ENCODE peak calls at places on chromosomes 5 and 9, in ten cellular contexts. X is stimulated activated naive CD8-positive, alpha-beta T cell treated with anti-CD3 and anti-CD28 coated beads, Interleukin-15, amount 100 ng/mL, for 72 hours; O is RPMI7951; Z is cardiac muscle cell; U is NCI-H2081; T is NB4; M is NCI-H748 treated with DMSO at 0.1 percent for 48 hours; S is NCI-H510A; P is G401; Y is tibial artery. C is an unnamed sample.

GRCh38 chr5:157215826-157216167 is 35.2 kb downstream of the ITK start:
- DNase-seq in X (peak), O (no peak), Z (no peak), U (no peak), T (no peak), M (no peak), S (no peak), P (no peak), Y (no peak), C (no peak)

GRCh38 chr9:109806506-109807115 is 26.6 kb downstream of the PALM2AKAP2 start:
- DNase-seq in X (no peak), O (peak), Z (peak), U (no peak), T (no peak), M (no peak), S (no peak), P (no peak), Y (peak), C (peak)

GRCh38 chr5:6083311-6083941 is 294.9 kb downstream of the MED10 start:
- DNase-seq in X (no peak), O (no peak), Z (no peak), U (no peak), T (no peak), M (no peak), S (no peak), P (no peak), Y (no peak), C (no peak)

GRCh38 chr9:93083592-93084470 is 12.2 kb upstream of the CARD19 start:
- DNase-seq in X (peak), O (no peak), Z (no peak), U (no peak), T (no peak), M (no peak), S (no peak), P (no peak), Y (peak), C (no peak)

GRCh38 chr5:145984072-145984471 is 47.7 kb downstream of the SH3RF2 start:
- DNase-seq in X (no peak), O (no peak), Z (peak), U (no peak), T (peak), M (no peak), S (no peak), P (no peak), Y (no peak), C (no peak)

GRCh38 chr5:116632890-116633289 is 58.3 kb upstream of the SEMA6A start:
- DNase-seq in X (no peak), O (no peak), Z (no peak), U (no peak), T (no peak), M (peak), S (no peak), P (no peak), Y (no peak), C (no peak)

GRCh38 chr5:178273665-178274541 is 41.3 kb upstream of the PHYKPL start:
- DNase-seq in X (no peak), O (peak), Z (peak), U (no peak), T (no peak), M (no peak), S (no peak), P (no peak), Y (no peak), C (no peak)

GRCh38 chr9:117028103-117028858 is 341.2 kb downstream of the TRIM32 start:
- DNase-seq in X (no peak), O (no peak), Z (no peak), U (no peak), T (no peak), M (no peak), S (no peak), P (no peak), Y (no peak), C (no peak)

GRCh38 chr5:124212949-124213348 is 533.5 kb downstream of the ZNF608 start:
- DNase-seq in X (no peak), O (no peak), Z (no peak), U (no peak), T (no peak), M (no peak), S (no peak), P (peak), Y (no peak), C (no peak)

GRCh38 chr9:126956929-126957686 is 42.5 kb downstream of the RALGPS1 start:
- DNase-seq in X (no peak), O (peak), Z (peak), U (no peak), T (no peak), M (no peak), S (peak), P (peak), Y (no peak), C (no peak)

C was measured in tibial nerve.